ENCODE peak calls at places on chromosomes 6 and 20, in eight cellular contexts. One of them, this sample, is unnamed. For H3K27me3, the result is how much of the 10 kb centered on the place peaks cover.

GRCh38 chr6:1554241-1554880 is 55.4 kb upstream of the FOXC1 start:
- DNase-seq in left ventricle myocardium inferior: no peak
- DNase-seq in cardiac muscle cell: no peak
- DNase-seq in colonic mucosa: no peak
- DNase-seq in GM23338: no peak
- DNase-seq in right atrium auricular region: no peak
- DNase-seq in IMR-90: no peak
- DNase-seq in ovary: no peak
- DNase-seq in this sample: no peak

GRCh38 chr20:61659652-61660346 is 405.9 kb downstream of the TAF4 start:
- DNase-seq in left ventricle myocardium inferior: no peak
- DNase-seq in cardiac muscle cell: no peak
- DNase-seq in colonic mucosa: no peak
- DNase-seq in GM23338: no peak
- DNase-seq in right atrium auricular region: no peak
- DNase-seq in IMR-90: no peak
- DNase-seq in ovary: no peak
- DNase-seq in this sample: peak

GRCh38 chr20:41172296-41173140 is 35.2 kb downstream of the PLCG1 start:
- DNase-seq in left ventricle myocardium inferior: no peak
- DNase-seq in cardiac muscle cell: no peak
- DNase-seq in colonic mucosa: peak
- DNase-seq in GM23338: no peak
- DNase-seq in right atrium auricular region: peak
- DNase-seq in IMR-90: no peak
- DNase-seq in ovary: peak
- DNase-seq in this sample: peak

GRCh38 chr6:72595812-72596211 is 26.1 kb upstream of the KCNQ5 start:
- DNase-seq in left ventricle myocardium inferior: no peak
- DNase-seq in cardiac muscle cell: no peak
- DNase-seq in colonic mucosa: no peak
- DNase-seq in GM23338: no peak
- DNase-seq in right atrium auricular region: no peak
- DNase-seq in IMR-90: no peak
- DNase-seq in ovary: no peak
- DNase-seq in this sample: no peak

GRCh38 chr6:148709577-148709976 is 37.3 kb upstream of the UST start:
- DNase-seq in left ventricle myocardium inferior: no peak
- DNase-seq in cardiac muscle cell: no peak
- DNase-seq in colonic mucosa: no peak
- DNase-seq in GM23338: no peak
- DNase-seq in right atrium auricular region: no peak
- DNase-seq in IMR-90: peak
- DNase-seq in ovary: no peak
- DNase-seq in this sample: no peak

GRCh38 chr20:49561806-49562205 is 6.1 kb downstream of the PTGIS start:
- DNase-seq in left ventricle myocardium inferior: no peak
- DNase-seq in cardiac muscle cell: no peak
- DNase-seq in colonic mucosa: no peak
- DNase-seq in GM23338: no peak
- DNase-seq in right atrium auricular region: no peak
- DNase-seq in IMR-90: no peak
- DNase-seq in ovary: no peak
- DNase-seq in this sample: no peak

GRCh38 chr20:23270427-23270911 is 80.1 kb upstream of the NXT1 start:
- DNase-seq in left ventricle myocardium inferior: no peak
- DNase-seq in cardiac muscle cell: no peak
- DNase-seq in colonic mucosa: no peak
- DNase-seq in GM23338: no peak
- DNase-seq in right atrium auricular region: peak
- DNase-seq in IMR-90: peak
- DNase-seq in ovary: no peak
- DNase-seq in this sample: no peak

GRCh38 chr20:58048096-58048702 is 180.3 kb downstream of the ANKRD60 start:
- DNase-seq in left ventricle myocardium inferior: no peak
- DNase-seq in cardiac muscle cell: peak
- DNase-seq in colonic mucosa: no peak
- DNase-seq in GM23338: peak
- DNase-seq in right atrium auricular region: no peak
- DNase-seq in IMR-90: peak
- DNase-seq in ovary: no peak
- DNase-seq in this sample: peak

GRCh38 chr6:155388546-155388945 is 67.1 kb downstream of the NOX3 start:
- DNase-seq in left ventricle myocardium inferior: no peak
- DNase-seq in cardiac muscle cell: no peak
- DNase-seq in colonic mucosa: no peak
- DNase-seq in GM23338: no peak
- DNase-seq in right atrium auricular region: no peak
- DNase-seq in IMR-90: peak
- DNase-seq in ovary: no peak
- DNase-seq in this sample: no peak

GRCh38 chr20:8924539-8924938 is 144.3 kb upstream of the PLCB4 start:
- DNase-seq in left ventricle myocardium inferior: no peak
- DNase-seq in cardiac muscle cell: no peak
- DNase-seq in colonic mucosa: no peak
- DNase-seq in GM23338: no peak
- DNase-seq in right atrium auricular region: no peak
- DNase-seq in IMR-90: no peak
- DNase-seq in ovary: no peak
- DNase-seq in this sample: no peak

GRCh38 chr6:4809999-4810918 is 34.1 kb downstream of the CDYL start:
- DNase-seq in left ventricle myocardium inferior: no peak
- DNase-seq in cardiac muscle cell: no peak
- DNase-seq in colonic mucosa: no peak
- DNase-seq in GM23338: no peak
- DNase-seq in right atrium auricular region: no peak
- DNase-seq in IMR-90: peak
- DNase-seq in ovary: no peak
- DNase-seq in this sample: no peak

GRCh38 chr20:1389703-1390385 is 3.0 kb downstream of the FKBP1A start:
- DNase-seq in left ventricle myocardium inferior: no peak
- DNase-seq in cardiac muscle cell: no peak
- DNase-seq in colonic mucosa: peak
- DNase-seq in GM23338: peak
- DNase-seq in right atrium auricular region: no peak
- DNase-seq in IMR-90: no peak
- DNase-seq in ovary: no peak
- DNase-seq in this sample: peak

GRCh38 chr20:1941226-1941625 is 46.0 kb downstream of the SIRPA start:
- DNase-seq in left ventricle myocardium inferior: no peak
- DNase-seq in cardiac muscle cell: no peak
- DNase-seq in colonic mucosa: no peak
- DNase-seq in GM23338: no peak
- DNase-seq in right atrium auricular region: no peak
- DNase-seq in IMR-90: peak
- DNase-seq in ovary: no peak
- DNase-seq in this sample: no peak

GRCh38 chr6:137904822-137905617 is 38.0 kb downstream of the TNFAIP3 start:
- DNase-seq in left ventricle myocardium inferior: no peak
- DNase-seq in cardiac muscle cell: no peak
- DNase-seq in colonic mucosa: no peak
- DNase-seq in GM23338: no peak
- DNase-seq in right atrium auricular region: no peak
- DNase-seq in IMR-90: no peak
- DNase-seq in ovary: no peak
- DNase-seq in this sample: no peak

GRCh38 chr6:51778666-51779065 is 308.7 kb downstream of the PKHD1 start:
- DNase-seq in left ventricle myocardium inferior: no peak
- DNase-seq in cardiac muscle cell: no peak
- DNase-seq in colonic mucosa: no peak
- DNase-seq in GM23338: no peak
- DNase-seq in right atrium auricular region: no peak
- DNase-seq in IMR-90: no peak
- DNase-seq in ovary: no peak
- DNase-seq in this sample: no peak

GRCh38 chr20:23606652-23607049 is 934 bp upstream of the CST9 start:
- DNase-seq in left ventricle myocardium inferior: peak
- DNase-seq in cardiac muscle cell: peak
- DNase-seq in colonic mucosa: peak
- DNase-seq in GM23338: peak
- DNase-seq in right atrium auricular region: peak
- DNase-seq in IMR-90: peak
- DNase-seq in ovary: peak
- DNase-seq in this sample: peak

GRCh38 chr6:135935951-135936601 is 84.6 kb downstream of the PDE7B start:
- DNase-seq in left ventricle myocardium inferior: no peak
- DNase-seq in cardiac muscle cell: no peak
- DNase-seq in colonic mucosa: no peak
- DNase-seq in GM23338: no peak
- DNase-seq in right atrium auricular region: no peak
- DNase-seq in IMR-90: peak
- DNase-seq in ovary: no peak
- DNase-seq in this sample: no peak

GRCh38 chr20:57420571-57421257 is 29.5 kb downstream of the RBM38 start:
- DNase-seq in left ventricle myocardium inferior: no peak
- DNase-seq in cardiac muscle cell: no peak
- DNase-seq in colonic mucosa: no peak
- DNase-seq in GM23338: no peak
- DNase-seq in right atrium auricular region: no peak
- DNase-seq in IMR-90: no peak
- DNase-seq in ovary: no peak
- DNase-seq in this sample: no peak

GRCh38 chr20:19382371-19382770 is 169.9 kb downstream of the SLC24A3 start:
- DNase-seq in left ventricle myocardium inferior: no peak
- DNase-seq in cardiac muscle cell: no peak
- DNase-seq in colonic mucosa: no peak
- DNase-seq in GM23338: no peak
- DNase-seq in right atrium auricular region: no peak
- DNase-seq in IMR-90: no peak
- DNase-seq in ovary: no peak
- DNase-seq in this sample: no peak

GRCh38 chr20:25296094-25297093 is 48.5 kb downstream of the PYGB start:
- DNase-seq in left ventricle myocardium inferior: no peak
- DNase-seq in cardiac muscle cell: peak
- DNase-seq in colonic mucosa: no peak
- DNase-seq in GM23338: peak
- DNase-seq in right atrium auricular region: no peak
- DNase-seq in IMR-90: peak
- DNase-seq in ovary: no peak
- DNase-seq in this sample: peak

GRCh38 chr20:53642196-53643030 is 48.8 kb upstream of the ZNF217 start:
- DNase-seq in left ventricle myocardium inferior: no peak
- DNase-seq in cardiac muscle cell: peak
- DNase-seq in colonic mucosa: peak
- DNase-seq in GM23338: peak
- DNase-seq in right atrium auricular region: no peak
- DNase-seq in IMR-90: peak
- DNase-seq in ovary: no peak
- DNase-seq in this sample: peak

DNA sequence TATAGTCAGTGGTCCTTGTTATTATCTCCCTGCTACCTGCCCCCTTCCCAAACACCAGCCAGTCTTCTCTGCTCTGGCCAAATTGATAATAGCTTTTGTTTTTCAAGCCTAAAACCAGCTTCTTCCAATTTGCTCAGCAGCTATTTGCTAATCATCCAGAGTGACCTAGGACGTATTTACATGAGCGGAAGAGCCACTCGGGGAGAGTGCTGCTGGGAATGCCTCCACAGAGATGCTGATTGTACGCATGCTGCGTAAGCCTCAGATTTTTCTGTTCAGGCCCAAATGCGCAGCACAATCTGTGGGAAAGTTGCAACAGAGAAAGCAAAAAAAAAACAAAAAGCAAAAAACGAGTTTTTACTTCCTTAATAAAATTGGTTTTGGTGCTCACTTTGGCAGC is 24.4 kb upstream of the ID1 start:
- DNase-seq in left ventricle myocardium inferior: no peak
- DNase-seq in cardiac muscle cell: no peak
- DNase-seq in colonic mucosa: no peak
- DNase-seq in GM23338: peak
- DNase-seq in right atrium auricular region: no peak
- DNase-seq in IMR-90: no peak
- DNase-seq in ovary: no peak
- DNase-seq in this sample: peak
- H3K4me3 ChIP-seq in left ventricle myocardium inferior: no peak
- H3K4me3 ChIP-seq in cardiac muscle cell: no peak
- H3K4me3 ChIP-seq in colonic mucosa: no peak
- H3K4me3 ChIP-seq in GM23338: no peak
- H3K4me3 ChIP-seq in right atrium auricular region: no peak
- H3K4me3 ChIP-seq in IMR-90: no peak
- H3K4me3 ChIP-seq in ovary: no peak
- H3K4me3 ChIP-seq in this sample: no peak

DNA sequence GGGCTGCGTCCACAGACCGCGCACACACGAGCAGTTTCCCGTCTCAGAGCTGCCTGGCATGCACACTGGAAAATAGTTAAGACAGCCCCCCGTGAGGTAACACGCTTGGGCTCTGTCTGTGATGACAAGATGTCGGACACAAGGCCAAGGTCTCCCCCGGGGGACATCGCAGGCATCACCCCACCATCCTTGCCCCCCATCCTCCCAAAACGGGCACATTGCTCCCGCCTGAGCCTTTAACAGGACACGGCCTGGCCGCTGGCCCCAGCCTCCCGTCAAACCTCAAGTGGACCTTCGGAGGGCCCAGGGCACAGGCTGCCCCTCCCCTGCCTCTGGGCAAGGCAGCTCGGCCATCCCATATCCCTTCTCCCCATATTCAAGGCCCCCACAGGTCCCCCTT is 5.6 kb downstream of the KCNQ2 start:
- DNase-seq in left ventricle myocardium inferior: no peak
- DNase-seq in cardiac muscle cell: no peak
- DNase-seq in colonic mucosa: no peak
- DNase-seq in GM23338: no peak
- DNase-seq in right atrium auricular region: no peak
- DNase-seq in IMR-90: no peak
- DNase-seq in ovary: no peak
- DNase-seq in this sample: no peak
- H3K27me3 ChIP-seq in left ventricle myocardium inferior: half or more
- H3K27me3 ChIP-seq in cardiac muscle cell: under half
- H3K27me3 ChIP-seq in colonic mucosa: under half
- H3K27me3 ChIP-seq in GM23338: under half
- H3K27me3 ChIP-seq in right atrium auricular region: under half
- H3K27me3 ChIP-seq in IMR-90: half or more
- H3K27me3 ChIP-seq in ovary: under half
- H3K27me3 ChIP-seq in this sample: under half

DNA sequence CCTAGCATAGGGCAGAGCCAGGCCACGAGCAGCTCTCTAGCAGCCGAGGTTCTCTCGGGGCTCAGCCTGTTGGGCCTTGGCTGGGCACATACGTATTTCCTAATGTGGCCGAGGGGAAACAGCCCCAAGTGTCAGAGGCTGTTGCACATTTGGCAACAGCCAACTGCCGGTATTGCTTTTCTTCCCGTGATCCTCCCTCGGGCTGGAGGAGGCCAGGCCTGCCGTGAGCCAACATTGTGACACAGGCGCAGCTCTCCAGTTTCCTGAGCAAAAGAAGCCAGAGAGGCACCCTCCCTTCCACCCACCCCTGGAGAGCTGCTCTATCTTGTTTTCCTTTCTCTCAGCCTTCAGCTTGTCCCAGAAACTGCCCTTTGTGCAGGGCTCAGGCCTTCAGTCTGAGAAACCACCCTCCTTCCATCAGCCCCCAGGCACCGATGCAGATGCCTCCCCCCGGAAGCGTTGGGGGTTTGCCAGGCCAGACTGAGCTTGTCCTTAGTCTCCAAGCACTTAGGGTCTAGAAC is 5.1 kb upstream of the BPI start:
- DNase-seq in left ventricle myocardium inferior: peak
- DNase-seq in cardiac muscle cell: no peak
- DNase-seq in colonic mucosa: peak
- DNase-seq in GM23338: no peak
- DNase-seq in right atrium auricular region: peak
- DNase-seq in IMR-90: peak
- DNase-seq in ovary: peak
- DNase-seq in this sample: no peak
- H3K4me3 ChIP-seq in left ventricle myocardium inferior: no peak
- H3K4me3 ChIP-seq in cardiac muscle cell: no peak
- H3K4me3 ChIP-seq in colonic mucosa: no peak
- H3K4me3 ChIP-seq in GM23338: no peak
- H3K4me3 ChIP-seq in right atrium auricular region: no peak
- H3K4me3 ChIP-seq in IMR-90: no peak
- H3K4me3 ChIP-seq in ovary: no peak
- H3K4me3 ChIP-seq in this sample: no peak

GRCh38 chr6:166704171-166704570 is 77.1 kb upstream of the RPS6KA2 start:
- DNase-seq in left ventricle myocardium inferior: no peak
- DNase-seq in cardiac muscle cell: no peak
- DNase-seq in colonic mucosa: no peak
- DNase-seq in GM23338: no peak
- DNase-seq in right atrium auricular region: no peak
- DNase-seq in IMR-90: no peak
- DNase-seq in ovary: no peak
- DNase-seq in this sample: no peak
- H3K27me3 ChIP-seq in left ventricle myocardium inferior: under half
- H3K27me3 ChIP-seq in cardiac muscle cell: under half
- H3K27me3 ChIP-seq in colonic mucosa: under half
- H3K27me3 ChIP-seq in GM23338: under half
- H3K27me3 ChIP-seq in right atrium auricular region: under half
- H3K27me3 ChIP-seq in IMR-90: under half
- H3K27me3 ChIP-seq in ovary: under half
- H3K27me3 ChIP-seq in this sample: under half

This sample was measured in H7.